ENCODE peak calls at places on chromosomes 4 and X, in six cellular contexts. C is iPS DF 6.9; B is A549; U is tibial artery; L is HCT116; W is naive thymus-derived CD4-positive, alpha-beta T cell. Q is an unnamed sample.

GRCh38 chr4:151865327-151865726 is 104.5 kb upstream of the GATB start:
- DNase-seq in B (no peak), L (no peak), C (no peak), U (peak; percentile 83), W (no peak), Q (no peak)

GRCh38 chr4:29549308-29549707 is 1170.9 kb upstream of the PCDH7 start:
- DNase-seq in C (no peak), W (no peak), L (no peak), U (no peak), B (no peak), Q (no peak)

GRCh38 chr4:105709081-105709450 is 482 bp downstream of the GSTCD start:
- DNase-seq in W (no peak), B (peak; percentile 3), U (no peak), L (peak; percentile 6), C (peak; percentile 7), Q (no peak)

GRCh38 chr4:53361451-53361850 is 4.4 kb downstream of the SCFD2 start:
- DNase-seq in L (no peak), U (no peak), B (no peak), W (no peak), C (no peak), Q (no peak)

GRCh38 chr4:139645458-139645857 is 20.2 kb upstream of the MGST2 start:
- DNase-seq in C (no peak), U (no peak), L (no peak), W (no peak), B (peak; percentile 43), Q (no peak)

GRCh38 chr4:102580463-102580842 is 79.3 kb downstream of the NFKB1 start:
- DNase-seq in C (no peak), U (no peak), L (no peak), B (no peak), W (no peak), Q (no peak)

GRCh38 chrX:131704136-131704695 is 160.3 kb downstream of the OR13H1 start:
- DNase-seq in C (no peak), B (peak; percentile 55), L (no peak), W (peak; percentile 82), U (no peak), Q (no peak)

GRCh38 chrX:11648705-11649519 is 16.8 kb downstream of the ARHGAP6 start:
- DNase-seq in U (no peak), C (no peak), W (no peak), B (no peak), L (no peak), Q (no peak)

GRCh38 chrX:135931644-135932487 is 38.4 kb downstream of the SAGE1 start:
- DNase-seq in L (peak; percentile 6), U (peak; percentile 22), C (no peak), B (no peak), W (peak; percentile 3), Q (no peak)

GRCh38 chrX:102651968-102652744 is 873 bp downstream of the GPRASP1 start:
- DNase-seq in C (no peak), B (peak; percentile 16), L (no peak), W (peak; percentile 76), U (peak; percentile 42), Q (no peak)

GRCh38 chr4:182062936-182063335 is 180.3 kb upstream of the TENM3 start:
- DNase-seq in B (no peak), U (no peak), L (no peak), W (no peak), C (no peak), Q (no peak)

GRCh38 chrX:123590842-123591491 is 141.9 kb downstream of the THOC2 start:
- DNase-seq in L (no peak), U (no peak), B (no peak), W (no peak), C (no peak), Q (no peak)

GRCh38 chrX:44012484-44013096 is 39.4 kb upstream of the NDP start:
- DNase-seq in W (no peak), B (peak; percentile 31), C (no peak), L (peak; percentile 68), U (peak; percentile 38), Q (peak; percentile 7)

GRCh38 chrX:16671005-16671404 is 21.0 kb downstream of the S100G start:
- DNase-seq in L (peak; percentile 12), W (peak; percentile 19), C (no peak), U (no peak), B (peak; percentile 43), Q (no peak)

GRCh38 chr4:118865091-118865708 is 23.5 kb upstream of the SYNPO2 start:
- DNase-seq in U (no peak), C (peak; percentile 55), W (peak; percentile 7), B (peak; percentile 49), L (peak; percentile 64), Q (no peak)

GRCh38 chr4:53702334-53703266 is 111.3 kb upstream of the LNX1 start:
- DNase-seq in W (no peak), L (no peak), U (peak; percentile 82), B (peak; percentile 10), C (no peak), Q (peak; percentile 14)

GRCh38 chr4:38461342-38461741 is 202.7 kb upstream of the KLF3 start:
- DNase-seq in L (no peak), W (no peak), B (no peak), U (no peak), C (no peak), Q (no peak)

GRCh38 chr4:147768113-147768512 is 36.2 kb downstream of the ARHGAP10 start:
- DNase-seq in L (no peak), W (no peak), C (no peak), U (no peak), B (peak; percentile 29), Q (no peak)

GRCh38 chrX:20271730-20272129 is 5.0 kb upstream of the RPS6KA3 start:
- DNase-seq in L (no peak), W (no peak), U (no peak), B (no peak), C (no peak), Q (no peak)

GRCh38 chrX:1466232-1466661 is 13.5 kb upstream of the ASMTL start:
- DNase-seq in U (peak; percentile 9), L (no peak), C (no peak), B (no peak), W (no peak), Q (no peak)

GRCh38 chrX:135112096-135112729 is 8.1 kb downstream of the ETDB start:
- DNase-seq in C (no peak), U (no peak), L (peak; percentile 32), B (peak; percentile 14), W (no peak), Q (no peak)

GRCh38 chrX:116239944-116240391 is 69.4 kb downstream of the AGTR2 start:
- DNase-seq in U (no peak), C (no peak), W (no peak), B (no peak), L (no peak), Q (no peak)

GRCh38 chr4:177455591-177455990 is 13.4 kb upstream of the AGA start:
- DNase-seq in U (no peak), L (no peak), C (no peak), W (no peak), B (no peak), Q (no peak)

GRCh38 chr4:74975082-74975481 is 42.2 kb downstream of the PARM1 start:
- DNase-seq in B (no peak), W (no peak), C (no peak), U (no peak), L (no peak), Q (no peak)

GRCh38 chr4:20456416-20456815 is 204.7 kb downstream of the SLIT2 start:
- DNase-seq in W (no peak), U (no peak), L (no peak), C (no peak), B (no peak), Q (no peak)

GRCh38 chrX:21047034-21047455 is 327.2 kb upstream of the CNKSR2 start:
- DNase-seq in U (no peak), W (no peak), C (peak; percentile 11), B (no peak), L (no peak), Q (no peak)

GRCh38 chr4:167890226-167890625 is 202.1 kb upstream of the ANXA10 start:
- DNase-seq in C (no peak), B (no peak), W (no peak), L (no peak), U (no peak), Q (no peak)

GRCh38 chr4:36785965-36786364 is 458.6 kb upstream of the NWD2 start:
- DNase-seq in C (no peak), U (no peak), B (no peak), L (no peak), W (no peak), Q (no peak)
- H3K4me1 ChIP-seq in C (no peaks in the 10 kb centered on the region), U (no peaks in the 10 kb centered on the region), B (no peaks in the 10 kb centered on the region), L (no peaks in the 10 kb centered on the region), W (no peaks in the 10 kb centered on the region), Q (no peaks in the 10 kb centered on the region)

DNA sequence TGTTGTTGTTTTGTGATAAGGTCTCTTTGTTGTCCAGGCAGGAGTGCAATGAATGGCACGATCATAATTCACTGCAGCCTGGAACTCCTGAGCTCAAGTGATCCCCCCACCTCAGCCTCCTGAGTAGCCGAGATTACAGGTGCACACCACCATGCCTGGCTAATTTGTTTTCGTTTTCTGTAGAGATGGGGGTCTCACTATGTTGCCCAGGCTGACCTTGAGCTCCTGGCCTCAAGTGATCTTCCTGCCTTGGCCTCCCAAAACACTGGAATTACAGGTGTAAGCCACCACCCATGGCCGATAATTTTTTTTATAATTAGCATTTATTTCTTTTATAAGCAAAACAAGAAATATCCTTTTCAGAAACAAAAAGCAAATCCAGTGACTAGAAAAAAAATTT is 3.6 kb downstream of the PLAC8 start:
- DNase-seq in L (no peak), U (no peak), C (no peak), W (no peak), B (no peak), Q (no peak)
- H3K4me1 ChIP-seq in L (peaks cover 7% of the 10 kb centered on the region), U (peaks cover 14% of the 10 kb centered on the region), C (no peaks in the 10 kb centered on the region), W (peaks cover 37% of the 10 kb centered on the region), B (peaks cover 21% of the 10 kb centered on the region), Q (no peaks in the 10 kb centered on the region)

GRCh38 chr4:141078871-141079270 is 54.4 kb downstream of the RNF150 start:
- DNase-seq in U (no peak), W (no peak), L (no peak), C (no peak), B (no peak), Q (no peak)
- H3K4me1 ChIP-seq in U (peaks cover 55% of the 10 kb centered on the region), W (no peaks in the 10 kb centered on the region), L (no peaks in the 10 kb centered on the region), C (peaks cover 1% of the 10 kb centered on the region), B (no peaks in the 10 kb centered on the region), Q (peaks cover 41% of the 10 kb centered on the region)

GRCh38 chr4:70678383-70678999 is 9.8 kb upstream of the UTP3 start:
- DNase-seq in B (no peak), C (no peak), U (no peak), W (no peak), L (no peak), Q (no peak)
- H3K4me1 ChIP-seq in B (no peaks in the 10 kb centered on the region), C (no peaks in the 10 kb centered on the region), U (no peaks in the 10 kb centered on the region), W (no peaks in the 10 kb centered on the region), L (no peaks in the 10 kb centered on the region), Q (no peaks in the 10 kb centered on the region)

DNA sequence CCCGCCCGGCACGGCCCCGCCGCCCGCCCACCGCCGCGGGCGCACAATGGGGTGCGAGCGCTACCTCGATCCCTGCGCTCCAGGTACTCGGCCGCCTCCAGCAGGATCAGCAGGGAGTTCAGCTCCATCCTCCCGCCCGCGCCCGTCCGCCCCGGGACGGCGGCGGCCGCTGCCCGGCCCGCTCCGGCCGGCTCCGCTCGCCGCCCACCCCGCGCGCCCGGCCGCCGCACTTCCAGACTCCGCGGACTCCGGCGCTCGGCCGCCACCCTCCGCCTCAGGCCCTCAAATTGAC is at the start of gene MXD4:
- DNase-seq in U (no peak), W (no peak), C (no peak), B (no peak), L (no peak), Q (no peak)
- H3K4me1 ChIP-seq in U (peaks cover 65% of the 10 kb centered on the region), W (peaks cover 23% of the 10 kb centered on the region), C (peaks cover 1% of the 10 kb centered on the region), B (peaks cover 6% of the 10 kb centered on the region), L (peaks cover 9% of the 10 kb centered on the region), Q (peaks cover 31% of the 10 kb centered on the region)